ENCODE peak calls at places on chromosome 12, in five cellular contexts. U is mammary epithelial cell, V is GM23338, Z is HCT116, L is cardiac muscle cell. H is an unnamed sample.
A peak's percentile ranks its signal among the peaks of the same experiment; 100 is the strongest.

GRCh38 chr12:14256139-14256538 is 109.3 kb upstream of the ATF7IP start:
- DNase-seq in U (no peak), V (no peak), Z (no peak), L (no peak), H (no peak)

GRCh38 chr12:113030875-113031525 is 25.5 kb upstream of the DTX1 start:
- DNase-seq in U (peak; percentile 66), V (peak; percentile 89), Z (peak; percentile 82), L (peak; percentile 63), H (peak; percentile 70)

GRCh38 chr12:98574110-98574509 is 19.4 kb upstream of the SLC25A3 start:
- DNase-seq in U (peak; percentile 17), V (no peak), Z (no peak), L (peak; percentile 10), H (no peak)

GRCh38 chr12:52211716-52212585 is 20.1 kb upstream of the KRT80 start:
- DNase-seq in U (no peak), V (no peak), Z (no peak), L (no peak), H (no peak)

GRCh38 chr12:112116232-112117060 is 7.9 kb upstream of the NAA25 start:
- DNase-seq in U (no peak), V (peak; percentile 95), Z (peak; percentile 23), L (peak; percentile 91), H (no peak)

GRCh38 chr12:12379831-12380730 is 23.2 kb downstream of the BORCS5 start:
- DNase-seq in U (no peak), V (no peak), Z (no peak), L (no peak), H (no peak)

GRCh38 chr12:79685068-79685467 is 5.7 kb downstream of the PAWR start:
- DNase-seq in U (peak; percentile 88), V (no peak), Z (no peak), L (no peak), H (peak; percentile 62)

GRCh38 chr12:39236994-39237393 is 205.9 kb downstream of the KIF21A start:
- DNase-seq in U (peak; percentile 31), V (no peak), Z (no peak), L (no peak), H (peak; percentile 45)

GRCh38 chr12:109010259-109010658 is 10.6 kb downstream of the SVOP start:
- DNase-seq in U (no peak), V (no peak), Z (no peak), L (no peak), H (no peak)

GRCh38 chr12:45284096-45284901 is 68.4 kb downstream of the ANO6 start:
- DNase-seq in U (no peak), V (peak; percentile 77), Z (no peak), L (peak; percentile 46), H (no peak)

GRCh38 chr12:130920119-130920703 is 33.5 kb upstream of the ADGRD1 start:
- DNase-seq in U (no peak), V (no peak), Z (no peak), L (no peak), H (no peak)
- H3K27ac ChIP-seq in U (no peak overlapping the region), V (no peak overlapping the region), Z (no peak overlapping the region), L (no peak overlapping the region), H (no peak overlapping the region)

GRCh38 chr12:6961695-6962284 is 8.7 kb downstream of the PHB2 start:
- DNase-seq in U (peak; percentile 66), V (peak; percentile 91), Z (peak; percentile 73), L (peak; percentile 83), H (peak; percentile 39)
- TF ChIP-seq CTCF in U (peak; percentile 60), V (peak; percentile 63), Z (peak; percentile 84), L (peak; percentile 71), H (peak; percentile 8)

DNA sequence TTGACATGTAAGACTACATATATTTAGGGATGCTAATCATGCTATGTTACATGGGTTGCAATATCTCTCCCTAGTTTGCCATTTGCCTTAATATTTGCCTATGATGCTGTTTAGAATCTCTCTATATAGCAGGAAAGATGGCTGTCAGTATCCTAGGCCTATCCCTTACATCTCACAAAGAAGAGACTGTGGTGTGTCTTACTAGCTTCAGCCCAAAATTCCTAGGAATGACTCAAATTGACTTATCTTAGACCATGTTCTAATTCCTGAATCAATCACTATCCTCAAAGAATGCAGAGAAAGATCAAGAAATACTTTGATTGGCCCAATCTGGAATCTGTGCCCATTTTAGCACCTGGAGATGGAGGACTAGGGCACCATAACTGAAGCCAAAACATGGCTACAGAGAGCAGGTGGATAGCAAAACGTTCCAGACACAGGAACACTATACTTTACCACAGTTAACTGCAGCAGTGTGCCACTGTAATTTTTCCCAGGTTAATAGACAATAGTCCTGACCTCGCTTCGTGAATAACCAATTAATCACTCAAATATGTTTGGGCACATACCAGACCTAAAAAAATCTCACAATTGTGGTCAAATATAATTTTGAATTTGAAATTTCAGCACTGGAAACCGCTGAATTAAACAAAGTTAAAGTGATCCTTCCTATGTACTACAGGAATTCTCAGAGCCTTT is 32.7 kb upstream of the GLIPR1 start:
- DNase-seq in U (peak; percentile 45), V (no peak), Z (no peak), L (no peak), H (peak; percentile 2)
- H3K27ac ChIP-seq in U (no peak overlapping the region), V (no peak overlapping the region), Z (no peak overlapping the region), L (no peak overlapping the region), H (no peak overlapping the region)

DNA sequence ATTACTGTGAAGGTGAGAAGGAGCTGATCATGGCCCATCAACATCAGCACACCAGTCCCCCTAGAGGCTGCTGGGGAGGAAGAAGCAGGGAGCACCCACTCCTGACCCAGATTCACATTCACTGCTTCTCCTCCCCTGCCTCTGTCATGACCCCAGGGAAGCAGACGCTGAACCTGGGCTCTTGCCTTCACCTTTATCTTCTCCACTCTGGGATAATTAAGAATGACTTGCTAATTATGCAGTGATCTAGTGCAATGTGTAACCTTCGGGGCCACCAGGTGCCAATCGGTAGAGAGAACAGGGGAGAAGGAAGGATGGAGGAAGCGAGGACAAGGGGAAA is 44.4 kb upstream of the IQSEC3 start:
- DNase-seq in U (no peak), V (no peak), Z (no peak), L (no peak), H (no peak)
- TF ChIP-seq CTCF in U (no peak), V (no peak), Z (peak; percentile 17), L (no peak), H (no peak)

GRCh38 chr12:56001446-56002100 is 4.5 kb downstream of the SUOX start:
- DNase-seq in U (no peak), V (no peak), Z (no peak), L (no peak), H (no peak)
- H3K27ac ChIP-seq in U (no peak overlapping the region), V (no peak overlapping the region), Z (no peak overlapping the region), L (no peak overlapping the region), H (no peak overlapping the region)

GRCh38 chr12:106291342-106291741 is 11.2 kb upstream of the TCP11L2 start:
- DNase-seq in U (no peak), V (no peak), Z (no peak), L (no peak), H (no peak)
- TF ChIP-seq CTCF in U (no peak), V (no peak), Z (no peak), L (no peak), H (no peak)

GRCh38 chr12:1650954-1651353 is 21.9 kb downstream of the WNT5B start:
- DNase-seq in U (no peak), V (no peak), Z (no peak), L (no peak), H (no peak)
- H3K27ac ChIP-seq in U (no peak overlapping the region), V (no peak overlapping the region), Z (no peak overlapping the region), L (peak overlapping the region; percentile 75), H (no peak overlapping the region)

DNA sequence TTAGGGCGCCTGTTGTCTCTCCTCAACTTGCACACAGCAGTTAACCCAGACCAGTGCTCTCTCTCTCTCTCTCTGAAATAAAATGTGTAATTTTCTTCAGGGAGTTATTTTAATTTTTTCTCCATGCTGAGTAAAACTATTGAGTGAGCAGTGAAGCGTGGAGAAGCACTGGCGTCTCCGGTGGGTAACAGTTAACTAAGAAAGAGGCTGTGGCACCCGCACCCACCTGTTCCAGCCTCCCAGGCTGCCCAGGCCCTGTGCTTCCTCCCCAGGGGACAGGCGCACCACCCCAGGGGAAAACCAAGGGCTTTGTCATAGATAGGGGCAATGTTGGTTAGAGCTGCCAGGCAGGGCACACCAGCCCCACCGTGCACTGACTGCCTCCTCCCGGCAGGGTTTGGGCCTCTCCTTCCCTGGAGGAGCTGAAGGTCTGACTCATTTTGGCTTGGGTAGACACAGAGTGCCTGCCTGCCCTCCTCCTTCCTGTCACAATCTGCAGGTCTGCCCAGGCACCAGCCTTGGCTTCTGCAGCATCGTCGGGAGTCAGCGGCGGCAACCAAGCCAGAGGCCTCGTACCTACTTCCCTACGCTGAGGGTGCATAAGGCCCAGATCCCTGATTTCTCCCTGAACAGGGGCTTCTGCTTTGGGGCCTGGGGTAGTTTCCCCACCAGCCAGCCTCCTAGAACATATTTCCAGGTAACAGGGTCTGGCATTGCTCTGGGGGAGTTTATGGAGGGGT is 3.9 kb downstream of the HOXC5 start:
- DNase-seq in U (peak; percentile 71), V (peak; percentile 38), Z (no peak), L (no peak), H (no peak)
- TF ChIP-seq CTCF in U (peak; percentile 34), V (no peak), Z (no peak), L (no peak), H (no peak)

GRCh38 chr12:49413010-49413409 is 45.7 kb downstream of the SPATS2 start:
- DNase-seq in U (peak; percentile 32), V (no peak), Z (no peak), L (no peak), H (peak; percentile 18)
- H3K27ac ChIP-seq in U (no peak overlapping the region), V (no peak overlapping the region), Z (no peak overlapping the region), L (no peak overlapping the region), H (no peak overlapping the region)